ENCODE peak calls at places on chromosome 12, in seven cellular contexts. C is uterus, I is pancreas, S is BE2C, F is SK-N-SH, J is ovary, E is neural progenitor cell. O is an unnamed sample.
A peak's percentile ranks its signal among the peaks of the same experiment; 100 is the strongest.

GRCh38 chr12:53560386-53560785 is 53.1 kb upstream of the NPFF start:
- DNase-seq in S (no peak), F (no peak), J (no peak), E (no peak), I (no peak), C (no peak), O (no peak)

GRCh38 chr12:115163710-115164109 is 479.7 kb upstream of the TBX3 start:
- DNase-seq in E (peak; percentile 86), C (no peak), F (no peak), J (no peak), S (no peak), I (no peak), O (no peak)

GRCh38 chr12:55929306-55929791 is 1.6 kb upstream of the DGKA start:
- DNase-seq in E (no peak), F (no peak), C (no peak), S (no peak), I (no peak), J (no peak), O (no peak)

GRCh38 chr12:69430942-69431603 is 39.1 kb upstream of the FRS2 start:
- DNase-seq in S (no peak), F (no peak), I (no peak), J (no peak), E (no peak), C (no peak), O (no peak)

GRCh38 chr12:128643106-128643651 is 180.6 kb downstream of the SLC15A4 start:
- DNase-seq in F (no peak), C (peak; percentile 34), E (peak; percentile 13), I (no peak), S (no peak), J (peak; percentile 11), O (no peak)

GRCh38 chr12:89470741-89471504 is 53.7 kb downstream of the GALNT4 start:
- DNase-seq in E (peak; percentile 61), F (peak; percentile 29), S (no peak), J (no peak), I (no peak), C (no peak), O (no peak)

GRCh38 chr12:121805171-121805687 is 1.4 kb downstream of the SETD1B start:
- DNase-seq in S (no peak), I (peak; percentile 57), E (peak; percentile 52), F (peak; percentile 48), J (peak; percentile 45), C (peak; percentile 34), O (no peak)

GRCh38 chr12:118127867-118128266 is 8.1 kb upstream of the PEBP1 start:
- DNase-seq in F (no peak), S (no peak), C (no peak), J (no peak), E (no peak), I (no peak), O (no peak)

GRCh38 chr12:106841471-106842302 is 67.2 kb downstream of the RIC8B start:
- DNase-seq in I (no peak), C (peak; percentile 19), J (peak; percentile 13), S (peak; percentile 61), E (peak; percentile 68), F (peak; percentile 65), O (no peak)

GRCh38 chr12:58727526-58727925 is 192.8 kb downstream of the LRIG3 start:
- DNase-seq in E (no peak), F (no peak), C (no peak), I (no peak), S (no peak), J (no peak), O (no peak)

GRCh38 chr12:53223391-53224267 is 8.4 kb downstream of the RARG start:
- DNase-seq in I (no peak), J (peak; percentile 35), E (peak; percentile 50), C (peak; percentile 69), S (no peak), F (peak; percentile 61), O (no peak)

GRCh38 chr12:12018454-12018853 is 52.3 kb upstream of the BCL2L14 start:
- DNase-seq in E (no peak), C (no peak), F (no peak), S (peak; percentile 66), I (no peak), J (no peak), O (no peak)

GRCh38 chr12:91695964-91696363 is 449.7 kb downstream of the BTG1 start:
- DNase-seq in S (peak; percentile 57), J (no peak), F (peak; percentile 32), C (no peak), I (no peak), E (no peak), O (no peak)
- TF ChIP-seq CTCF in S (peak; percentile 50), J (no peak), F (no peak), C (no peak), I (no peak), E (no peak), O (no peak)

GRCh38 chr12:124456133-124456651 is 111.2 kb downstream of the NCOR2 start:
- DNase-seq in S (no peak), F (no peak), J (no peak), C (no peak), I (no peak), E (no peak), O (no peak)
- H3K4me1 ChIP-seq in S (peaks cover 29% of the 10 kb centered on the region), F (peaks cover 24% of the 10 kb centered on the region), J (peaks cover 28% of the 10 kb centered on the region), C (peaks cover 12% of the 10 kb centered on the region), I (peaks cover 5% of the 10 kb centered on the region), E (peaks cover 23% of the 10 kb centered on the region), O (peaks cover 64% of the 10 kb centered on the region)

GRCh38 chr12:30823140-30823669 is 68.5 kb upstream of the CAPRIN2 start:
- DNase-seq in I (no peak), J (no peak), E (peak; percentile 59), C (peak; percentile 37), F (no peak), S (no peak), O (no peak)
- TF ChIP-seq CTCF in I (no peak), J (no peak), E (peak; percentile 16), C (no peak), F (no peak), S (no peak), O (no peak)

DNA sequence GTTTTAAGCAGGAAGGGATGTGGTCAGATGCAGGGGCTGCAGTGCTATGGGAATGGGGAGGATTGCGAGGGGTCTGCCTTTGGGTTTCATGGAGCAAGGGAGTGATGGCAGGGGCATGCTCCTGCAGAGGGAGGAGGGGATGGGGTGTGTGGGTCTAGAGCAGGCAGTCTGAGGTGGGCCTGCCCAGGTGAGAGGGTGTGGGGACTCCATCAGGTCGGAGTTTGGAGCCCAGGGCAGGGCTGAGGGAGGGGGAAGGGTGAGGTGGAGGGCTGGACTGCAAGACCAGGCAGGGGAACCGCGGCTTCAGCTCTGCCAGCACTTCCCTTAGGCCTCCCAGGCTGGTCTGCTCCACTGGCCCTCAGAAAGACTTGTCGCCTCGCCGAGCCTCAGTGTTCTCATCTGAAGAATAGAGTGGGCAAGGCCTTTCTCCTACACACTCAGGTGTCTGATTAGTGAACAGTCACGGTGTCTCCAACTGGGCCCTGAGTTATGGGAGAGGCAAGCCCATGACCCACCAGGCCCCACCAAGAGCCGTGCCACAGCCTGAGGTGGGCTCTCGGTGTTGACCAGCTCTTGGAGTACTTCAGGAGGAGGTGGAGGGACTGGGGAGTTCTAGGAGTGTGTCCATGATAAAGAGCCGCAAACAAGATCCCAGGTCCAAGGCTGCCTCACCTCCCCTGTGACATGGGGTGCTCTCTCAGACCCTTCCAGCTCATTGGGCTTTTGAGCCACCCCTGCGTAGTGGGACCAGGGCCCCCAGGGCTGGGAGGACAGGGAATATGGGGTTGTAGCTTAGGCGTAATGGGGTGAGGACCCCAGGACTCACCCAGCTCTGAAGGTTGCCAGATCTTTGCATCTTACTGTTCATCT is 20.1 kb upstream of the KRT80 start:
- DNase-seq in S (peak; percentile 5), I (no peak), J (no peak), F (no peak), E (no peak), C (no peak), O (no peak)
- H3K4me1 ChIP-seq in S (peaks cover 50% of the 10 kb centered on the region), I (peaks cover 32% of the 10 kb centered on the region), J (no peaks in the 10 kb centered on the region), F (peaks cover 76% of the 10 kb centered on the region), E (no peaks in the 10 kb centered on the region), C (no peaks in the 10 kb centered on the region), O (peaks cover 16% of the 10 kb centered on the region)